ENCODE peak calls at places on chromosomes 11 and 22, in six cellular contexts. X is spleen, O is vagina, W is GM12891, G is stomach, F is HCT116. P is an unnamed sample.

GRCh38 chr11:33375688-33376311 is 118.6 kb downstream of the HIPK3 start:
- DNase-seq in X (no peak), O (no peak), W (peak; percentile 30), G (no peak), F (no peak), P (no peak)

GRCh38 chr11:46362146-46363030 is 15.1 kb downstream of the DGKZ start:
- DNase-seq in X (peak; percentile 83), O (no peak), W (no peak), G (no peak), F (no peak), P (no peak)

GRCh38 chr11:124627546-124627945 is 4.9 kb downstream of the TBRG1 start:
- DNase-seq in X (no peak), O (no peak), W (no peak), G (no peak), F (no peak), P (no peak)

GRCh38 chr11:1817511-1817910 is 17.3 kb upstream of the SYT8 start:
- DNase-seq in X (no peak), O (no peak), W (no peak), G (no peak), F (no peak), P (no peak)

GRCh38 chr11:60455531-60456042 is at the start of gene MS4A1:
- DNase-seq in X (no peak), O (no peak), W (peak; percentile 30), G (no peak), F (no peak), P (peak; percentile 8)

GRCh38 chr11:103923473-103923931 is 112.9 kb upstream of the DDI1 start:
- DNase-seq in X (no peak), O (no peak), W (no peak), G (no peak), F (peak; percentile 26), P (no peak)

GRCh38 chr22:19330865-19331418 is 39.4 kb upstream of the CLTCL1 start:
- DNase-seq in X (no peak), O (no peak), W (no peak), G (no peak), F (no peak), P (no peak)

GRCh38 chr22:45450931-45451651 is 37.6 kb downstream of the RIBC2 start:
- DNase-seq in X (no peak), O (no peak), W (no peak), G (no peak), F (no peak), P (no peak)

GRCh38 chr11:22828373-22828772 is 1.2 kb downstream of the SVIP start:
- DNase-seq in X (no peak), O (no peak), W (no peak), G (no peak), F (no peak), P (no peak)

GRCh38 chr22:23128269-23129108 is 13.3 kb downstream of the RSPH14 start:
- DNase-seq in X (peak; percentile 90), O (no peak), W (peak; percentile 82), G (peak; percentile 84), F (peak; percentile 59), P (peak; percentile 79)

DNA sequence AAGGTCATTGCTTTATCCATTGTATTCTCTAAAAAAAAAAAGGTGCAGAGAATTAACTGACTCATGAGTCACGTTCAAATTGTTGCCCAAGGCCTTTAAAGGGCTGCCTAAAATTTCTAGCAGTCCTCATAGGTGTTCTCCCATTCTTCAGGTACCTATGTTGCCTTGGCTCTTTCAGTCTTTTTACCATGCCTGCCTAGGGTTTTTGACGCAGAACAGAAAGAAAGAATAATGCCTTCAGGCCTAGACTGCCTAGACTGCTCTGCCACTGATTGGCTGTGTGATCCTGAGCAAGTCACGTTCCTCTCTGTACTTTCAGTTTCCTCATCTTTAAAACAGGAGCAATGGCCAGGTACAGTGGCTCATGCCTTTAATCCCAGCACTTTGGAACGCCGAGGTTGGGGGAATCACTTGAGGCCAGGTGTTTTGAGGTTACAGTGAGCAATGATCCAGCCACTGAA is 21.5 kb downstream of the CTSC start:
- DNase-seq in X (no peak), O (no peak), W (no peak), G (no peak), F (no peak), P (no peak)
- TF ChIP-seq POLR2A in X (no peak), O (no peak), W (no peak), G (no peak), F (no peak), P (no peak)

DNA sequence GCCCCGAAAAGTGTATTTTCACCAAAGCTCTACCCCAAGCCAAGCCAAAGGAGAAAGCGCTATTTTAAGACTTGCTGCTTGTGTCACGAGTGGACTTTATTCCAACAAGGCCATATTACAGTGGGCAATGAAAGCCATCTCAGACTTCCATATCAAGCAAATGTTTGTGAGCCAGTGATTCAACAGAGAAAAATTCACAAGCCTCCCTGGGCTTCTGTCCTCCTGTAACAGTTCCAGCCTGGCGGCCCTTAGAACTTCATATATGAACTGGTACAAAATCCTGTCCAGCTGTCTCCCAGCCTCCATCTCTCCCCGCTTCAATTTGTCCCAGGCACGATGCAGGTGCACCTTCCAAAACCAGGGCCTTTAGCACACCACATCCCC is 11.2 kb downstream of the LARGE1 start:
- DNase-seq in X (no peak), O (no peak), W (no peak), G (no peak), F (no peak), P (peak; percentile 19)
- TF ChIP-seq POLR2AphosphoS5 in X (no peak), O (no peak), W (no peak), G (no peak), F (no peak), P (peak; percentile 33)

DNA sequence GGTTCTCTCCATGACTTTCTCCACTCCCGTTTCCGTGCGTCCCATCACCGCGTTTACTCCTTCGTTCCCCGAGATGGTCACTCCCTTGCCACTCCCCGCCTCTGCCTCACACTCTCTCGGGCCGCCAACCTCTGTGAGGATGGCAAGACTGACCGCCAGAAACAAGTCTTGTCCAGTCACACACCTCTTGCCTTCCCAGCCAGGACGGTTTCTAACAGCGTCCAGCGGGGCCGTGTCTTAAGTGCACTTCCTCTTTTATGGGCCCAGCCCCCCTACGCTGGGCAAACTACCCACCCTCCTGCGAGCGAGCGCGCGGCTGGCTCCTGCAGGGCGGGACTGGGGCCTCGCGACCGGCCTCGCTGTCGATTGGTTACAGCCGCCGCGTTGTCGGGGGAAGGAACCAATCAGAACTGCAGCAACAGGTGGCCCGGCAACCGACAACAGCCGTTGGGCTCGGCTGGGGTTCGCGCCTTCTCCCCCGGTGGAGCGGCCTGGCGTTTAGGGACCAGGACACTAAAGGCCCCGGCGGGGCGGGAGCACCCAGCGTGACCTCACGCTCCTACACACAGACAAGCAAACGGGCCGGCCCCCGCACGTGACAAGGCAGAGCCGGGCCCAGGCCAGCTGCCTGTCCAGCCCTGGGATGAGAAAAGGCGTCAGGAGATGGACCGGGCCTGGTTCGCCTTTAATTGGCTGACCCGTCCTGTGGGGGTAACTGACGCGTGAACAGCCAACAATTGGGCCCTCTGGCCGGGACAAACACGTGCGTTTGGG is 534 bp upstream of the UCP2 start:
- DNase-seq in X (peak; percentile 99), O (peak; percentile 92), W (peak; percentile 92), G (peak; percentile 94), F (peak; percentile 83), P (peak; percentile 95)
- TF ChIP-seq POLR2A in X (peak; percentile 70), O (no peak), W (peak; percentile 91), G (peak; percentile 32), F (peak; percentile 36), P (peak; percentile 91)

DNA sequence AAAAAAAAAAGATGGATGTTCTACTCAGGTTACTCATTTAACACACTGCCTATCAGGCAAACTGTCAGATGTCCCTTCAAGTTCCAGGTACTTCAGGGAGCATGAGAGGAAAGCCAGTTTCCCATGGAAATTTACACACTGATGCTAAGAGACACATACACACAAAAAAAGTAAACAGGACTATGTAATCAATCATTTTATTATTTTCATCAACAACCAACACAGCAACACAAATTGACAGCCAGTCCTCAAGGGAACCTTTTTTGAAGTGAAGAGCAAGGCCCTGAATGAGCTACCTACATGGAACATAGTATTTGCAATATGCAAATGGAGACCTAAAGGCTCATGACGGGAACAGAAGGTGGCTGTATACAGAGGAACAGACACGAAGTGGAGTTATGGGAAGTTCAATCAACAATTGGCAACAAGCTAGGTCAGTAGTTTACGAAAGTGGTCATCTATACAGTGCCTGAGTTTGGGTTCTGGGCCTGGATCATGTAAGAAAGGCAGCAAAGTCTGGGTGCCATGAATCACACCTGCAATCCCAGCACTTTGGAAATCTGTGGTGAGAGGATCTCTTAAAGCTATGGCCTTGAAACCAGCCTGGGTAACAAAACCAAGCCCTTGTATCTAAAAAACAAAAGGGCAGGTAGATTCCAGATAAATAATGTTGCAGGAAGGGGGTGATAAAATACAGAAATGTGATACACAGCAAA is 12.6 kb upstream of the WDR74 start:
- DNase-seq in X (no peak), O (no peak), W (no peak), G (no peak), F (no peak), P (no peak)
- TF ChIP-seq POLR2AphosphoS5 in X (no peak), O (no peak), W (no peak), G (no peak), F (no peak), P (no peak)

DNA sequence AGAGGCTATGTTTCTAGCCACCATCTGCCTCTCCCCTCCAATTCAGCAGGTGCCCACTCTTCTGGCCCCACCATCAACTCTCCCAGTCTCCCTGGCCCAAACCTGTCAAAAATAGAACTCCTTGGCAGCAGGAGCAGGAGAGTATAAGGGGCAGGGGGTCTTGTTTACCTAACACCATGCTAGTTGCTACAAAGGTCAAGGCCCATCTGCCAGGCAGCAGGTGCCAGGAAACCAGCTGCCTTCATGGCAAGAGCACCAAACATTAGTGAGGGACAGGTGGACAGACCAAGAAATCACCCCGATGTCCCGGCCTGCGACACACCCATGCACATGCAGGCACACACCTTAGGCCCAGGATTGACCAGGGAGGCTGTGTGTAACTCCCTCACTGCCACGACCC is 387.9 kb downstream of the BUD13 start:
- DNase-seq in X (no peak), O (no peak), W (no peak), G (no peak), F (no peak), P (no peak)
- TF ChIP-seq POLR2A in X (no peak), O (no peak), W (no peak), G (no peak), F (no peak), P (no peak)

GRCh38 chr22:21683401-21683811 is 17.6 kb downstream of the PPIL2 start:
- DNase-seq in X (no peak), O (no peak), W (no peak), G (no peak), F (no peak), P (no peak)
- TF ChIP-seq POLR2AphosphoS5 in X (no peak), O (no peak), W (no peak), G (no peak), F (no peak), P (no peak)

P was measured in transverse colon.